ENCODE peak calls at places on chromosomes 12 and 14, in ten cellular contexts. J, K, Z, I, D, X, B, F, O and L are unnamed samples.

GRCh38 chr14:35414365-35414764 is 9.8 kb upstream of the NFKBIA start:
- DNase-seq in B (no peak), F (no peak), K (no peak), I (peak), J (no peak), Z (no peak), D (no peak), X (no peak), O (no peak), L (no peak)

GRCh38 chr12:71178162-71178561 is 20.4 kb upstream of the TSPAN8 start:
- DNase-seq in J (no peak), F (no peak), O (no peak), D (no peak), K (no peak), Z (no peak), X (no peak), B (no peak), I (no peak), L (no peak)

GRCh38 chr12:3333583-3333982 is 157.4 kb upstream of the PRMT8 start:
- DNase-seq in Z (peak), K (no peak), J (peak), I (peak), B (no peak), D (no peak), O (no peak), X (peak), F (no peak), L (no peak)

GRCh38 chr14:44981198-44981597 is 19.2 kb downstream of the TOGARAM1 start:
- DNase-seq in B (no peak), J (no peak), D (no peak), O (peak), Z (no peak), F (no peak), I (no peak), X (no peak), K (no peak), L (no peak)

GRCh38 chr14:80116157-80116556 is 95.1 kb downstream of the DIO2 start:
- DNase-seq in K (no peak), D (no peak), F (no peak), O (no peak), I (no peak), Z (no peak), J (no peak), X (no peak), B (no peak), L (no peak)

GRCh38 chr12:121326996-121327674 is 25.1 kb downstream of the ANAPC5 start:
- DNase-seq in D (no peak), Z (no peak), K (no peak), X (no peak), F (no peak), J (no peak), I (no peak), B (no peak), O (no peak), L (no peak)

GRCh38 chr12:66152732-66153131 is 17.1 kb downstream of the TMBIM4 start:
- DNase-seq in J (no peak), O (no peak), X (no peak), K (no peak), Z (no peak), D (no peak), B (no peak), I (peak), F (no peak), L (no peak)

GRCh38 chr14:22400590-22401259 is 188.3 kb downstream of the DAD1 start:
- DNase-seq in F (no peak), B (no peak), J (peak), O (no peak), D (no peak), I (no peak), K (no peak), Z (no peak), X (no peak), L (no peak)

GRCh38 chr12:2912216-2912575 is 21.5 kb downstream of the TULP3 start:
- DNase-seq in I (no peak), K (no peak), F (no peak), B (no peak), J (no peak), O (no peak), X (no peak), Z (no peak), D (no peak), L (no peak)

GRCh38 chr14:106308839-106309389 is 782.5 kb downstream of the TMEM121 start:
- DNase-seq in X (peak), O (peak), K (peak), J (no peak), F (peak), Z (no peak), B (no peak), I (no peak), D (peak), L (no peak)

GRCh38 chr14:73762375-73762822 is 48.2 kb upstream of the PNMA1 start:
- DNase-seq in D (no peak), J (no peak), Z (no peak), K (no peak), O (no peak), B (no peak), I (no peak), X (no peak), F (peak), L (no peak)

GRCh38 chr12:127550271-127550670 is 716.7 kb upstream of the TMEM132C start:
- DNase-seq in I (peak), F (no peak), K (no peak), B (peak), D (no peak), Z (no peak), X (no peak), J (peak), O (no peak), L (no peak)

GRCh38 chr14:35988972-35989690 is 163.0 kb downstream of the BRMS1L start:
- DNase-seq in O (no peak), J (no peak), B (no peak), Z (no peak), D (no peak), I (no peak), K (no peak), F (no peak), X (no peak), L (no peak)

GRCh38 chr12:85004199-85004598 is 31.9 kb downstream of the TSPAN19 start:
- DNase-seq in Z (no peak), F (no peak), K (no peak), D (no peak), B (no peak), I (no peak), X (no peak), J (no peak), O (no peak), L (no peak)